ENCODE peak calls at places on chromosome 6, in six cellular contexts. F, S, K, D, L and U are unnamed samples.

GRCh38 chr6:5878792-5879191 is 127.9 kb downstream of the NRN1 start:
- DNase-seq in F (no peak), S (no peak), K (no peak), D (no peak), L (no peak), U (no peak)

GRCh38 chr6:79230149-79230548 is 4.3 kb downstream of the HMGN3 start:
- DNase-seq in F (no peak), S (no peak), K (no peak), D (peak; percentile 23), L (no peak), U (no peak)

GRCh38 chr6:160926281-160927276 is 65.0 kb upstream of the MAP3K4 start:
- DNase-seq in F (no peak), S (no peak), K (no peak), D (no peak), L (no peak), U (peak; percentile 65)

GRCh38 chr6:151026021-151026663 is 160.6 kb downstream of the MTHFD1L start:
- DNase-seq in F (no peak), S (no peak), K (no peak), D (no peak), L (no peak), U (no peak)

GRCh38 chr6:27106382-27106781 is 141.1 kb upstream of the PRSS16 start:
- DNase-seq in F (no peak), S (no peak), K (no peak), D (no peak), L (no peak), U (no peak)

GRCh38 chr6:117346142-117346930 is 79.4 kb downstream of the ROS1 start:
- DNase-seq in F (no peak), S (no peak), K (no peak), D (peak; percentile 20), L (peak; percentile 64), U (no peak)

GRCh38 chr6:19757036-19757435 is 80.1 kb upstream of the ID4 start:
- DNase-seq in F (no peak), S (no peak), K (no peak), D (no peak), L (peak; percentile 24), U (no peak)

GRCh38 chr6:75493400-75494064 is at the start of gene FILIP1:
- DNase-seq in F (no peak), S (peak; percentile 43), K (no peak), D (no peak), L (peak; percentile 27), U (no peak)

GRCh38 chr6:104601008-104601745 is 258.5 kb downstream of the HACE1 start:
- DNase-seq in F (no peak), S (no peak), K (no peak), D (no peak), L (no peak), U (no peak)

GRCh38 chr6:161496941-161497340 is 223.1 kb upstream of the AGPAT4 start:
- DNase-seq in F (no peak), S (no peak), K (no peak), D (no peak), L (peak; percentile 31), U (no peak)